ENCODE peak calls at places on chromosome 19, in six cellular contexts. X is adrenal gland, Z is pancreas, K is nephron progenitor cell, V is tibial nerve, H is astrocyte of the spinal cord. E is an unnamed sample.
A peak's percentile ranks its signal among the peaks of the same experiment; 100 is the strongest.

GRCh38 chr19:57830071-57830602 is at the start of gene ZNF587B:
- DNase-seq in K (peak; percentile 88), H (peak; percentile 77), X (peak; percentile 70), V (no peak), Z (peak; percentile 64), E (peak; percentile 47)

GRCh38 chr19:8224394-8225145 is 15.4 kb downstream of the CERS4 start:
- DNase-seq in Z (no peak), V (peak; percentile 62), X (no peak), H (no peak), K (no peak), E (no peak)

GRCh38 chr19:37098570-37098969 is 20.3 kb downstream of the ZNF420 start:
- DNase-seq in X (no peak), K (no peak), H (no peak), V (no peak), Z (no peak), E (no peak)

GRCh38 chr19:41887711-41888382 is 4.9 kb downstream of the ARHGEF1 start:
- DNase-seq in X (no peak), Z (no peak), V (no peak), K (peak; percentile 35), H (peak; percentile 59), E (peak; percentile 93)

GRCh38 chr19:16600824-16601223 is 27.2 kb downstream of the MED26 start:
- DNase-seq in H (no peak), X (no peak), K (no peak), V (no peak), Z (peak; percentile 10), E (no peak)

GRCh38 chr19:33375156-33375744 is 1.7 kb downstream of the CEBPG start:
- DNase-seq in V (no peak), Z (no peak), H (no peak), K (no peak), X (no peak), E (no peak)

GRCh38 chr19:18172331-18173053 is 1.1 kb upstream of the IFI30 start:
- DNase-seq in V (no peak), H (no peak), K (no peak), Z (no peak), X (no peak), E (no peak)

GRCh38 chr19:8305798-8306197 is 2.4 kb downstream of the CD320 start:
- DNase-seq in K (no peak), V (peak; percentile 3), Z (peak; percentile 16), X (peak; percentile 18), H (no peak), E (peak; percentile 8)

GRCh38 chr19:57887195-57887941 is 1.5 kb downstream of the ZNF814 start:
- DNase-seq in X (no peak), H (no peak), V (no peak), Z (no peak), K (no peak), E (no peak)

GRCh38 chr19:31350033-31350692 is 927 bp upstream of the TSHZ3 start:
- DNase-seq in K (peak; percentile 51), X (no peak), Z (peak; percentile 70), V (no peak), H (peak; percentile 44), E (no peak)

GRCh38 chr19:12647490-12648071 is 19.0 kb downstream of the MAN2B1 start:
- DNase-seq in H (no peak), V (no peak), Z (peak; percentile 94), K (peak; percentile 26), X (peak; percentile 92), E (no peak)

GRCh38 chr19:6711078-6711361 is 9.4 kb downstream of the C3 start:
- DNase-seq in X (no peak), H (no peak), K (no peak), Z (no peak), V (no peak), E (no peak)

GRCh38 chr19:6712231-6712630 is 8.2 kb downstream of the C3 start:
- DNase-seq in K (no peak), H (no peak), X (no peak), V (no peak), Z (no peak), E (no peak)

GRCh38 chr19:6709549-6709948 is 10.9 kb downstream of the C3 start:
- DNase-seq in V (no peak), Z (no peak), X (no peak), K (no peak), H (no peak), E (no peak)

GRCh38 chr19:6711605-6712004 is 8.8 kb downstream of the C3 start:
- DNase-seq in Z (no peak), H (no peak), V (no peak), X (no peak), K (no peak), E (no peak)

GRCh38 chr19:6710273-6711077 is 10.0 kb downstream of the C3 start:
- DNase-seq in H (no peak), X (no peak), V (no peak), K (no peak), Z (no peak), E (no peak)
- TF ChIP-seq CTCF in H (no peak), X (no peak), V (no peak), K (no peak), Z (no peak), E (no peak)

GRCh38 chr19:3626473-3627350 is at the start of gene CACTIN:
- DNase-seq in H (peak; percentile 97), V (peak; percentile 97), Z (peak; percentile 100), X (peak; percentile 99), K (peak; percentile 98), E (peak; percentile 90)
- TF ChIP-seq CTCF in H (no peak), V (peak; percentile 65), Z (no peak), X (no peak), K (no peak), E (no peak)

GRCh38 chr19:56813531-56813930 is 27.0 kb downstream of the PEG3 start:
- DNase-seq in H (no peak), V (no peak), Z (no peak), X (no peak), K (no peak), E (no peak)
- TF ChIP-seq CTCF in H (no peak), V (no peak), Z (no peak), X (no peak), K (no peak), E (no peak)

GRCh38 chr19:3589439-3589838 is 4.2 kb downstream of the GIPC3 start:
- DNase-seq in V (no peak), H (no peak), K (no peak), X (no peak), Z (no peak), E (no peak)
- TF ChIP-seq CTCF in V (no peak), H (no peak), K (no peak), X (no peak), Z (no peak), E (no peak)

GRCh38 chr19:54137114-54137912 is at the start of gene CNOT3:
- DNase-seq in K (peak; percentile 97), X (peak; percentile 100), H (peak; percentile 100), Z (peak; percentile 99), V (peak; percentile 99), E (peak; percentile 100)

GRCh38 chr19:54136864-54137113 is 773 bp upstream of the CNOT3 start:
- DNase-seq in K (no peak), H (no peak), X (no peak), V (no peak), Z (no peak), E (no peak)

GRCh38 chr19:54136086-54136863 is 1.3 kb upstream of the CNOT3 start:
- DNase-seq in H (no peak), V (no peak), K (no peak), Z (no peak), X (no peak), E (no peak)

GRCh38 chr19:54138777-54139256 is 1.3 kb downstream of the CNOT3 start:
- DNase-seq in X (no peak), H (no peak), V (no peak), K (peak; percentile 20), Z (no peak), E (no peak)

DNA sequence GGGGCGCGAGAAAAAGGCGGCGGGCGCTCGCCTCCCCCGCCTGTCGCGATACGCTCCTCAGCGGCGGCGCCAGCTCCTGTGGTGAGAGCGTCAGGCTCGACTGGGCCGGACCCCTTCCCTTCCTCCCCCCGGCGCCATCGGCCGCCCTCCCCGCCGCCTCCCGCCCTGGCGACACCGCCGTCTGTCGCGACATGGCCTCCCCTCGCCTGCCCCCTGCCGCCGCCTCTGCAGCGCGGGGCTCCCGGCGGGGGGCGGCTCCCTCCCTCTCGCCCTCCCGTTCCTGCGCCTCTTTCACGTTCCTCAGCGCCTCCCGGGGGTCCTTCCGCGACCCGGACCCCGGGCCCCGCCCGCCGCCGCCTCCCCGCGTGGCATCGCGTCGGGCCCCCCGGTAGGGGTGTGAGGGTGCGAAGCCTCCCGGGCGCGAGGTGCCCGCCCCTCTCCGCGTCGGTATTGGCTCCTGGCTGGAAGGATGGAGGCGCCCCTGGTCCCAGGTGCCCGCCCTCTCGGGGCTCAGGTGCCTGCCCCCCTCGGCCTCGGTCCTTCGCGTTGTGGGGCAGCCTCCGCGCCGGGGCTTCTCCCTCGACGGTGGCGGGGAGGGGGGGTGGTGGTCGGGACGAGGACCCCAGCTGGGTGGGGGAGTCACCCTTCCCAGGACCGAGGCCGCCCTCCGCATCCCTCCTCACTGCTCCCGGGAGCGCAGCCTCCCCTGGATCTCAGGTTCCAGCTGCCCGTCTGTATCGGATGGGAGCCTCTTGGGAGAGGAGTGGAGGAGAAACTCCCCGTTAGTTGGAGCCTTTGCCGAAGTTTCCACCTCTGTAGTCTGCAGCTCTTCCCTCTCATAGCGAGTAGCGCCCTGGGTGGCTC is 583 bp downstream of the CNOT3 start:
- DNase-seq in Z (peak; percentile 87), V (no peak), K (peak; percentile 60), X (no peak), H (no peak), E (peak; percentile 32)
- TF ChIP-seq CTCF in Z (no peak), V (no peak), K (peak; percentile 26), X (no peak), H (peak; percentile 14), E (no peak)

GRCh38 chr19:52566588-52566987 is 3.5 kb upstream of the ZNF701 start:
- DNase-seq in Z (no peak), V (no peak), X (no peak), K (no peak), H (peak; percentile 9), E (peak; percentile 77)

GRCh38 chr19:52567921-52568320 is 2.2 kb upstream of the ZNF701 start:
- DNase-seq in V (no peak), H (no peak), K (no peak), X (no peak), Z (no peak), E (no peak)

GRCh38 chr19:52566121-52566520 is 4.0 kb upstream of the ZNF701 start:
- DNase-seq in K (no peak), V (no peak), Z (no peak), X (no peak), H (no peak), E (no peak)

DNA sequence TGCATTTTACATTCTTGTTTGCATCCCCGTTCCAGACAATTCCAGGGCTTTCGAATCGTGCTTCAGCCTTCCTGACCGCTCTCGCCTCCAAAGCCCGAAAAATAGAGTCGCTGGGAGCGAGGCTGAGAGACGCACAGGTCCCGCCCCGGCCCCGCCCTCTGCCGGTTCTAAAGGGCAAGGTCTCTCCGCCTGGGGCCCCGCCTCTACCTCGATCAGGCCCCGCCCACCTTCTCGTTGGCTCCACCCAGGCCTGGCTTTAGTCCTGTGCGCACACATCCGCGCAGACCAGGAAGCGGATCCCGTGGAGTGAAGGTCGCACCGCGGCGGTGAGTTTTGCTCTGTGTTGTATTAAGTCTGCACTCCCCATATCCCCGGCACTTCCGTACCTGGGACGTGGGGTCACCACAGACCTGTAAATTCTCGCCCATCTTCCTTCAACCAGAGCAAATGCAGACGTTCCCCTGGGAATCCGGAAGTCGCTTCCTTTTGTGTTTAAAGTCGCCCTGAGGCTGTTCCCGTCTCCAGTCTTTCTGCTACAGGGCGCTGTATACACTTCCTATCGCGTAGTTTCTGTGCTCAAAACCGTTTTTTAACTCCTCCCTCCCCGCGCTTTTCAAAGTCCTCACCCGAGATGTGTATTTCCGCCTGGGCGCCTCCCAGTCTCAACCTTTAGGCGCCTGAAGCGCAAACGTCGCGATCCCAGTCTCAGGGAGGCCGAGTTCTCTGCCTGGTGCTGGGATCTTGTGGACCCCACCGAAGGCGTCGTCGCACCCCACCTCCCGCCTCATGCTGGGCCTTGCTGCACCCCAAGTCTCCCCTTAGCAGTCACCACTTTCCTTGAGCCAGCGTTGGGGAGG is at the start of gene ZNF701:
- DNase-seq in Z (peak; percentile 97), X (peak; percentile 98), V (peak; percentile 93), K (peak; percentile 99), H (peak; percentile 94), E (peak; percentile 98)
- TF ChIP-seq CTCF in Z (peak; percentile 32), X (peak; percentile 29), V (peak; percentile 53), K (no peak), H (peak; percentile 26), E (peak; percentile 63)

E was measured in PC-9.